ENCODE peak calls at places on chromosomes 16 and 17, in eight cellular contexts. One of them, this sample, is unnamed.

GRCh38 chr17:3583456-3583855 is 25.8 kb downstream of the TRPV1 start:
- DNase-seq in cardiac muscle cell: no peak
- DNase-seq in CD8-positive, alpha-beta T cell: no peak
- DNase-seq in neural progenitor cell: no peak
- DNase-seq in mesendoderm: no peak
- DNase-seq in SK-N-SH: no peak
- DNase-seq in A549: no peak
- DNase-seq in thoracic aorta: no peak
- DNase-seq in this sample: no peak

GRCh38 chr17:41013181-41013580 is 4.3 kb upstream of the KRTAP3-1 start:
- DNase-seq in cardiac muscle cell: no peak
- DNase-seq in CD8-positive, alpha-beta T cell: no peak
- DNase-seq in neural progenitor cell: no peak
- DNase-seq in mesendoderm: peak; percentile 7
- DNase-seq in SK-N-SH: no peak
- DNase-seq in A549: no peak
- DNase-seq in thoracic aorta: no peak
- DNase-seq in this sample: no peak

GRCh38 chr17:27403480-27404005 is 52.7 kb upstream of the KSR1 start:
- DNase-seq in cardiac muscle cell: peak; percentile 17
- DNase-seq in CD8-positive, alpha-beta T cell: no peak
- DNase-seq in neural progenitor cell: no peak
- DNase-seq in mesendoderm: no peak
- DNase-seq in SK-N-SH: no peak
- DNase-seq in A549: no peak
- DNase-seq in thoracic aorta: no peak
- DNase-seq in this sample: no peak

GRCh38 chr16:53166099-53166498 is 111.3 kb downstream of the CHD9 start:
- DNase-seq in cardiac muscle cell: peak; percentile 11
- DNase-seq in CD8-positive, alpha-beta T cell: no peak
- DNase-seq in neural progenitor cell: no peak
- DNase-seq in mesendoderm: no peak
- DNase-seq in SK-N-SH: no peak
- DNase-seq in A549: no peak
- DNase-seq in thoracic aorta: no peak
- DNase-seq in this sample: no peak

GRCh38 chr16:54135361-54136275 is 151.0 kb downstream of the IRX3 start:
- DNase-seq in cardiac muscle cell: peak; percentile 71
- DNase-seq in CD8-positive, alpha-beta T cell: no peak
- DNase-seq in neural progenitor cell: no peak
- DNase-seq in mesendoderm: peak; percentile 31
- DNase-seq in SK-N-SH: no peak
- DNase-seq in A549: no peak
- DNase-seq in thoracic aorta: no peak
- DNase-seq in this sample: no peak

GRCh38 chr16:56353054-56353921 is 72.1 kb downstream of the AMFR start:
- DNase-seq in cardiac muscle cell: no peak
- DNase-seq in CD8-positive, alpha-beta T cell: no peak
- DNase-seq in neural progenitor cell: no peak
- DNase-seq in mesendoderm: no peak
- DNase-seq in SK-N-SH: no peak
- DNase-seq in A549: no peak
- DNase-seq in thoracic aorta: no peak
- DNase-seq in this sample: no peak

GRCh38 chr16:70696952-70697600 is 11.2 kb upstream of the MTSS2 start:
- DNase-seq in cardiac muscle cell: no peak
- DNase-seq in CD8-positive, alpha-beta T cell: peak; percentile 27
- DNase-seq in neural progenitor cell: no peak
- DNase-seq in mesendoderm: peak; percentile 60
- DNase-seq in SK-N-SH: no peak
- DNase-seq in A549: no peak
- DNase-seq in thoracic aorta: no peak
- DNase-seq in this sample: no peak

GRCh38 chr16:86726340-86726739 is 148.0 kb downstream of the FOXL1 start:
- DNase-seq in cardiac muscle cell: no peak
- DNase-seq in CD8-positive, alpha-beta T cell: no peak
- DNase-seq in neural progenitor cell: no peak
- DNase-seq in mesendoderm: no peak
- DNase-seq in SK-N-SH: no peak
- DNase-seq in A549: no peak
- DNase-seq in thoracic aorta: no peak
- DNase-seq in this sample: no peak

GRCh38 chr16:80931985-80932720 is 74.5 kb downstream of the CMC2 start:
- DNase-seq in cardiac muscle cell: peak; percentile 91
- DNase-seq in CD8-positive, alpha-beta T cell: no peak
- DNase-seq in neural progenitor cell: peak; percentile 72
- DNase-seq in mesendoderm: peak; percentile 67
- DNase-seq in SK-N-SH: peak; percentile 84
- DNase-seq in A549: peak; percentile 54
- DNase-seq in thoracic aorta: no peak
- DNase-seq in this sample: no peak

GRCh38 chr16:89920723-89921122 is 2.1 kb downstream of the MC1R start:
- DNase-seq in cardiac muscle cell: no peak
- DNase-seq in CD8-positive, alpha-beta T cell: no peak
- DNase-seq in neural progenitor cell: no peak
- DNase-seq in mesendoderm: no peak
- DNase-seq in SK-N-SH: no peak
- DNase-seq in A549: no peak
- DNase-seq in thoracic aorta: no peak
- DNase-seq in this sample: no peak

GRCh38 chr16:89922884-89923639 is at the start of gene TUBB3:
- DNase-seq in cardiac muscle cell: peak; percentile 86
- DNase-seq in CD8-positive, alpha-beta T cell: no peak
- DNase-seq in neural progenitor cell: peak; percentile 95
- DNase-seq in mesendoderm: peak; percentile 87
- DNase-seq in SK-N-SH: peak; percentile 97
- DNase-seq in A549: peak; percentile 94
- DNase-seq in thoracic aorta: no peak
- DNase-seq in this sample: no peak

GRCh38 chr16:89922477-89922883 is 662 bp upstream of the TUBB3 start:
- DNase-seq in cardiac muscle cell: peak; percentile 92
- DNase-seq in CD8-positive, alpha-beta T cell: peak; percentile 29
- DNase-seq in neural progenitor cell: peak; percentile 75
- DNase-seq in mesendoderm: peak; percentile 94
- DNase-seq in SK-N-SH: peak; percentile 75
- DNase-seq in A549: peak; percentile 83
- DNase-seq in thoracic aorta: peak; percentile 80
- DNase-seq in this sample: no peak

GRCh38 chr16:89921131-89921698 is 1.9 kb upstream of the TUBB3 start:
- DNase-seq in cardiac muscle cell: no peak
- DNase-seq in CD8-positive, alpha-beta T cell: no peak
- DNase-seq in neural progenitor cell: peak; percentile 36
- DNase-seq in mesendoderm: peak; percentile 47
- DNase-seq in SK-N-SH: no peak
- DNase-seq in A549: no peak
- DNase-seq in thoracic aorta: no peak
- DNase-seq in this sample: no peak

GRCh38 chr16:89921699-89922476 is 1.3 kb upstream of the TUBB3 start:
- DNase-seq in cardiac muscle cell: peak; percentile 96
- DNase-seq in CD8-positive, alpha-beta T cell: no peak
- DNase-seq in neural progenitor cell: peak; percentile 62
- DNase-seq in mesendoderm: peak; percentile 93
- DNase-seq in SK-N-SH: peak; percentile 84
- DNase-seq in A549: peak; percentile 90
- DNase-seq in thoracic aorta: peak; percentile 71
- DNase-seq in this sample: no peak
- H3K4me1 ChIP-seq in cardiac muscle cell: no peaks in the 10 kb centered on the region
- H3K4me1 ChIP-seq in CD8-positive, alpha-beta T cell: peaks cover 57% of the 10 kb centered on the region
- H3K4me1 ChIP-seq in neural progenitor cell: peaks cover 47% of the 10 kb centered on the region
- H3K4me1 ChIP-seq in mesendoderm: peaks cover 8% of the 10 kb centered on the region
- H3K4me1 ChIP-seq in SK-N-SH: peaks cover 12% of the 10 kb centered on the region
- H3K4me1 ChIP-seq in A549: peaks cover 61% of the 10 kb centered on the region
- H3K4me1 ChIP-seq in thoracic aorta: peaks cover 75% of the 10 kb centered on the region
- H3K4me1 ChIP-seq in this sample: peaks cover 14% of the 10 kb centered on the region

DNA sequence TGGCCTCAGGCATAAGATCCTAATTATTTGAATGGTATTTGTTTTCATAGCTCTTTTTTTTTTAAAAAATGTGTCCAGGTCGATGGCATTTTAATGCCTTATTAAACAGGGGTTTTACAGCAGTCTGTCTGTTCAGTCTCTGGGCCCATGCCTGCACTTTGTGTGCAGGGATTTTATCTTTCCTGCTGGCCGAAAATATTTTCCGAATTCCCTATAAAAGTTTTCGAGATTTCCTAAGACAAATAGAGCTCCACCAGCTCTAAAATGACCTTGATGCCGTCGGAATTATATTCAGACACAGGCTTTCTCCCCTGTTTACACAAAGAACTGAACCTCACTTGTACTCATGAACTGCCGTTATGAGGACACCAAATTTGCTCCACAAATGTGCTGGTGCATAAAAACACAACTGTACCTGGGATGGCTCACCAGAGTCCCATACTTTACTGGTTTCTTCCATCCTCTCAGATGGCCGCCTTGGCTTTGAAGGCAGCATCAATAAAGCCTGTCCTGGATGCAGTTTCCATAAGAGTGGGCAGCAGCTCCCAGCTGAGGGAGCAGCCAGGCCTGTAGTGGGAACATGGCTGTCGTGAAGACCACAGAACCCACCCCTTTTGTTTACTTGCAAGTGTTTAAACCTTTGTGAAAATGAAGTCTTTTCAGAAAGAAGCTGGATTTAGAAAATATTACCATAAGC is 44.9 kb downstream of the TBX4 start:
- DNase-seq in cardiac muscle cell: no peak
- DNase-seq in CD8-positive, alpha-beta T cell: no peak
- DNase-seq in neural progenitor cell: no peak
- DNase-seq in mesendoderm: no peak
- DNase-seq in SK-N-SH: no peak
- DNase-seq in A549: no peak
- DNase-seq in thoracic aorta: no peak
- DNase-seq in this sample: no peak
- H3K4me3 ChIP-seq in cardiac muscle cell: no peak overlapping the region
- H3K4me3 ChIP-seq in CD8-positive, alpha-beta T cell: no peak overlapping the region
- H3K4me3 ChIP-seq in neural progenitor cell: no peak overlapping the region
- H3K4me3 ChIP-seq in mesendoderm: no peak overlapping the region
- H3K4me3 ChIP-seq in SK-N-SH: no peak overlapping the region
- H3K4me3 ChIP-seq in A549: no peak overlapping the region
- H3K4me3 ChIP-seq in thoracic aorta: no peak overlapping the region
- H3K4me3 ChIP-seq in this sample: no peak overlapping the region

GRCh38 chr17:18260332-18261145 is at the start of gene MIEF2:
- DNase-seq in cardiac muscle cell: peak; percentile 95
- DNase-seq in CD8-positive, alpha-beta T cell: peak; percentile 93
- DNase-seq in neural progenitor cell: peak; percentile 97
- DNase-seq in mesendoderm: peak; percentile 99
- DNase-seq in SK-N-SH: peak; percentile 98
- DNase-seq in A549: peak; percentile 100
- DNase-seq in thoracic aorta: peak; percentile 74
- DNase-seq in this sample: peak; percentile 92
- H3K4me1 ChIP-seq in cardiac muscle cell: peaks cover 17% of the 10 kb centered on the region
- H3K4me1 ChIP-seq in CD8-positive, alpha-beta T cell: peaks cover 47% of the 10 kb centered on the region
- H3K4me1 ChIP-seq in neural progenitor cell: peaks cover 19% of the 10 kb centered on the region
- H3K4me1 ChIP-seq in mesendoderm: peaks cover 3% of the 10 kb centered on the region
- H3K4me1 ChIP-seq in SK-N-SH: peaks cover 8% of the 10 kb centered on the region
- H3K4me1 ChIP-seq in A549: peaks cover 31% of the 10 kb centered on the region
- H3K4me1 ChIP-seq in thoracic aorta: peaks cover 48% of the 10 kb centered on the region
- H3K4me1 ChIP-seq in this sample: peaks cover 6% of the 10 kb centered on the region

GRCh38 chr16:68355447-68356248 is 44.8 kb downstream of the PRMT7 start:
- DNase-seq in cardiac muscle cell: no peak
- DNase-seq in CD8-positive, alpha-beta T cell: no peak
- DNase-seq in neural progenitor cell: peak; percentile 45
- DNase-seq in mesendoderm: no peak
- DNase-seq in SK-N-SH: peak; percentile 59
- DNase-seq in A549: no peak
- DNase-seq in thoracic aorta: no peak
- DNase-seq in this sample: no peak
- H3K4me3 ChIP-seq in cardiac muscle cell: no peak overlapping the region
- H3K4me3 ChIP-seq in CD8-positive, alpha-beta T cell: peak overlapping the region; percentile 59
- H3K4me3 ChIP-seq in neural progenitor cell: no peak overlapping the region
- H3K4me3 ChIP-seq in mesendoderm: no peak overlapping the region
- H3K4me3 ChIP-seq in SK-N-SH: no peak overlapping the region
- H3K4me3 ChIP-seq in A549: no peak overlapping the region
- H3K4me3 ChIP-seq in thoracic aorta: no peak overlapping the region
- H3K4me3 ChIP-seq in this sample: no peak overlapping the region

GRCh38 chr17:42389902-42390301 is 1.7 kb upstream of the STAT3 start:
- DNase-seq in cardiac muscle cell: no peak
- DNase-seq in CD8-positive, alpha-beta T cell: no peak
- DNase-seq in neural progenitor cell: no peak
- DNase-seq in mesendoderm: no peak
- DNase-seq in SK-N-SH: no peak
- DNase-seq in A549: no peak
- DNase-seq in thoracic aorta: no peak
- DNase-seq in this sample: no peak
- H3K4me1 ChIP-seq in cardiac muscle cell: peaks cover 8% of the 10 kb centered on the region
- H3K4me1 ChIP-seq in CD8-positive, alpha-beta T cell: peaks cover 29% of the 10 kb centered on the region
- H3K4me1 ChIP-seq in neural progenitor cell: peaks cover 11% of the 10 kb centered on the region
- H3K4me1 ChIP-seq in mesendoderm: peaks cover 4% of the 10 kb centered on the region
- H3K4me1 ChIP-seq in SK-N-SH: no peaks in the 10 kb centered on the region
- H3K4me1 ChIP-seq in A549: peaks cover 28% of the 10 kb centered on the region
- H3K4me1 ChIP-seq in thoracic aorta: peaks cover 21% of the 10 kb centered on the region
- H3K4me1 ChIP-seq in this sample: peaks cover 2% of the 10 kb centered on the region

GRCh38 chr17:50943575-50943933 is 77.4 kb upstream of the TOB1 start:
- DNase-seq in cardiac muscle cell: no peak
- DNase-seq in CD8-positive, alpha-beta T cell: no peak
- DNase-seq in neural progenitor cell: no peak
- DNase-seq in mesendoderm: no peak
- DNase-seq in SK-N-SH: peak; percentile 78
- DNase-seq in A549: no peak
- DNase-seq in thoracic aorta: no peak
- DNase-seq in this sample: no peak
- H3K4me3 ChIP-seq in cardiac muscle cell: no peak overlapping the region
- H3K4me3 ChIP-seq in CD8-positive, alpha-beta T cell: peak overlapping the region; percentile 66
- H3K4me3 ChIP-seq in neural progenitor cell: no peak overlapping the region
- H3K4me3 ChIP-seq in mesendoderm: no peak overlapping the region
- H3K4me3 ChIP-seq in SK-N-SH: no peak overlapping the region
- H3K4me3 ChIP-seq in A549: peak overlapping the region; percentile 53
- H3K4me3 ChIP-seq in thoracic aorta: peak overlapping the region; percentile 72
- H3K4me3 ChIP-seq in this sample: no peak overlapping the region

GRCh38 chr17:43418441-43419374 is 19.9 kb downstream of the ARL4D start:
- DNase-seq in cardiac muscle cell: peak; percentile 80
- DNase-seq in CD8-positive, alpha-beta T cell: no peak
- DNase-seq in neural progenitor cell: peak; percentile 22
- DNase-seq in mesendoderm: peak; percentile 77
- DNase-seq in SK-N-SH: no peak
- DNase-seq in A549: peak; percentile 97
- DNase-seq in thoracic aorta: no peak
- DNase-seq in this sample: no peak
- H3K4me1 ChIP-seq in cardiac muscle cell: peaks cover 21% of the 10 kb centered on the region
- H3K4me1 ChIP-seq in CD8-positive, alpha-beta T cell: no peaks in the 10 kb centered on the region
- H3K4me1 ChIP-seq in neural progenitor cell: no peaks in the 10 kb centered on the region
- H3K4me1 ChIP-seq in mesendoderm: no peaks in the 10 kb centered on the region
- H3K4me1 ChIP-seq in SK-N-SH: peaks cover 18% of the 10 kb centered on the region
- H3K4me1 ChIP-seq in A549: peaks cover 36% of the 10 kb centered on the region
- H3K4me1 ChIP-seq in thoracic aorta: peaks cover 35% of the 10 kb centered on the region
- H3K4me1 ChIP-seq in this sample: no peaks in the 10 kb centered on the region